ENCODE peak calls at places on chromosomes 16 and 17, in eight cellular contexts. Z, X, P, J, T, L, M and V are unnamed samples.
A peak's percentile ranks its signal among the peaks of the same experiment; 100 is the strongest.

GRCh38 chr16:70642633-70643032 is 3.7 kb upstream of the IL34 start:
- DNase-seq in X (no peak), L (no peak), J (no peak), P (no peak), T (no peak), Z (no peak), M (no peak), V (no peak)

GRCh38 chr17:57323391-57323790 is 67.1 kb downstream of the MSI2 start:
- DNase-seq in T (no peak), J (no peak), P (no peak), L (no peak), Z (no peak), X (no peak), M (no peak), V (no peak)

GRCh38 chr17:975321-975982 is 4.1 kb downstream of the NXN start:
- DNase-seq in X (no peak), P (no peak), T (no peak), M (peak; percentile 79), J (no peak), L (no peak), Z (no peak), V (no peak)

GRCh38 chr16:4957720-4958509 is at the start of gene SEC14L5:
- DNase-seq in T (peak; percentile 97), X (peak; percentile 83), P (peak; percentile 91), L (peak; percentile 98), Z (peak; percentile 98), M (peak; percentile 96), J (peak; percentile 100), V (peak; percentile 100)

GRCh38 chr17:19712436-19713004 is 3.9 kb downstream of the SLC47A2 start:
- DNase-seq in T (no peak), P (no peak), Z (no peak), X (no peak), J (no peak), M (no peak), L (no peak), V (peak; percentile 5)

GRCh38 chr16:85616608-85617311 is 3.6 kb downstream of the GSE1 start:
- DNase-seq in J (peak; percentile 51), T (no peak), Z (no peak), P (peak; percentile 22), M (no peak), L (peak; percentile 80), X (no peak), V (peak; percentile 42)

GRCh38 chr17:53012364-53012763 is 810.4 kb upstream of the KIF2B start:
- DNase-seq in P (no peak), T (no peak), X (no peak), J (no peak), M (no peak), L (no peak), Z (no peak), V (no peak)

GRCh38 chr16:66220766-66221165 is 145.7 kb upstream of the CDH5 start:
- DNase-seq in X (no peak), M (no peak), Z (no peak), J (no peak), P (no peak), T (no peak), L (no peak), V (no peak)

GRCh38 chr17:63446981-63447687 is 1.0 kb upstream of the CYB561 start:
- DNase-seq in P (peak; percentile 31), J (peak; percentile 59), M (no peak), T (no peak), Z (peak; percentile 81), L (no peak), X (no peak), V (peak; percentile 58)

GRCh38 chr16:31713071-31713944 is 160.3 kb upstream of the ZNF267 start:
- DNase-seq in M (peak; percentile 90), T (peak; percentile 91), Z (peak; percentile 94), X (peak; percentile 74), J (peak; percentile 96), P (peak; percentile 92), L (peak; percentile 95), V (peak; percentile 95)

GRCh38 chr17:8818047-8818446 is 18.9 kb upstream of the MFSD6L start:
- DNase-seq in M (no peak), P (no peak), X (no peak), L (no peak), T (no peak), Z (no peak), J (no peak), V (no peak)

GRCh38 chr16:88616320-88616719 is 22.1 kb upstream of the IL17C start:
- DNase-seq in J (peak; percentile 97), Z (no peak), L (peak; percentile 93), X (no peak), M (no peak), P (no peak), T (no peak), V (peak; percentile 95)

GRCh38 chr16:1089822-1090619 is 6.0 kb downstream of the C1QTNF8 start:
- DNase-seq in L (no peak), Z (no peak), P (no peak), M (no peak), X (no peak), J (peak; percentile 96), T (no peak), V (peak; percentile 95)

GRCh38 chr17:76567634-76568432 is 17.8 kb downstream of the ST6GALNAC2 start:
- DNase-seq in M (no peak), T (no peak), X (no peak), P (no peak), L (peak; percentile 80), J (no peak), Z (no peak), V (no peak)

GRCh38 chr16:74659041-74659440 is 7.6 kb downstream of the RFWD3 start:
- DNase-seq in L (no peak), M (no peak), Z (no peak), P (no peak), X (no peak), J (no peak), T (no peak), V (no peak)
- H3K4me3 ChIP-seq in L (no peak overlapping the region), M (no peak overlapping the region), Z (no peak overlapping the region), P (no peak overlapping the region), X (no peak overlapping the region), J (no peak overlapping the region), T (no peak overlapping the region), V (no peak overlapping the region)

GRCh38 chr17:75287221-75287620 is 2.0 kb downstream of the SLC25A19 start:
- DNase-seq in J (no peak), P (no peak), Z (no peak), M (no peak), T (no peak), L (no peak), X (no peak), V (no peak)
- H3K4me3 ChIP-seq in J (no peak overlapping the region), P (no peak overlapping the region), Z (no peak overlapping the region), M (no peak overlapping the region), T (no peak overlapping the region), L (no peak overlapping the region), X (no peak overlapping the region), V (no peak overlapping the region)

GRCh38 chr16:30077656-30078055 is 1.9 kb downstream of the PPP4C start:
- DNase-seq in M (peak; percentile 51), L (no peak), Z (no peak), P (no peak), J (no peak), T (peak; percentile 73), X (no peak), V (no peak)
- H3K4me3 ChIP-seq in M (no peak overlapping the region), L (no peak overlapping the region), Z (no peak overlapping the region), P (no peak overlapping the region), J (no peak overlapping the region), T (peak overlapping the region; percentile 17), X (no peak overlapping the region), V (no peak overlapping the region)

DNA sequence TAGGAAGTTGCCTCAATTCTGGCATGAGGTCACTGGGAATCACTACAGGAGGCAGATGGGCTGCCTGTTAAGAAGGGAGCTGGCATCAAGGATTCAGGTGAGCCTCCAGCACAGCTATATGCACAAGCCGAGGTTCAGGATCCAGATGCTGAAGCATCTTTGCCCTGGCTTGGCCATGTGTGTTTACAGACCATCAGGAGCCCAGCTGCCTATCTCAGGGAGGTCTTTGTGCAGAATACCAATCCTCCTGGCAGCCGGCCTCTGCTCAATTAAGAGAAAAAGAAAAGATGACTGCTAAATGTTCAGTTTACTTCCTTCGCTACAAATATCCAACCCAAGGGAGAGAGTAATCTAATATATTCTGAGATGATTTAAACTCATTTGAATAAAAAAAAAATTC is 119.3 kb downstream of the USP31 start:
- DNase-seq in X (no peak), L (no peak), T (no peak), M (no peak), P (no peak), J (no peak), Z (no peak), V (no peak)
- H3K4me3 ChIP-seq in X (no peak overlapping the region), L (no peak overlapping the region), T (no peak overlapping the region), M (no peak overlapping the region), P (no peak overlapping the region), J (no peak overlapping the region), Z (no peak overlapping the region), V (no peak overlapping the region)

GRCh38 chr17:39094607-39095308 is 56.7 kb downstream of the PLXDC1 start:
- DNase-seq in X (no peak), Z (no peak), T (no peak), M (no peak), L (no peak), J (peak; percentile 47), P (peak; percentile 57), V (no peak)
- H3K4me3 ChIP-seq in X (no peak overlapping the region), Z (no peak overlapping the region), T (no peak overlapping the region), M (no peak overlapping the region), L (no peak overlapping the region), J (no peak overlapping the region), P (peak overlapping the region; percentile 27), V (no peak overlapping the region)

GRCh38 chr16:58024673-58025350 is 742 bp upstream of the MMP15 start:
- DNase-seq in L (peak; percentile 90), T (no peak), P (peak; percentile 13), J (peak; percentile 98), X (no peak), Z (no peak), M (no peak), V (peak; percentile 94)

GRCh38 chr16:58022601-58023371 is 2.8 kb upstream of the MMP15 start:
- DNase-seq in X (peak; percentile 48), Z (peak; percentile 68), T (peak; percentile 68), J (peak; percentile 37), M (peak; percentile 76), L (peak; percentile 92), P (no peak), V (peak; percentile 77)

GRCh38 chr16:58026139-58026704 is 668 bp downstream of the MMP15 start:
- DNase-seq in L (peak; percentile 82), J (peak; percentile 48), X (no peak), Z (peak; percentile 43), T (peak; percentile 17), M (peak; percentile 28), P (no peak), V (peak; percentile 55)

GRCh38 chr16:58025351-58026138 is at the start of gene MMP15:
- DNase-seq in L (peak; percentile 96), Z (peak; percentile 54), J (peak; percentile 93), X (no peak), M (peak; percentile 46), P (peak; percentile 61), T (peak; percentile 50), V (peak; percentile 95)

DNA sequence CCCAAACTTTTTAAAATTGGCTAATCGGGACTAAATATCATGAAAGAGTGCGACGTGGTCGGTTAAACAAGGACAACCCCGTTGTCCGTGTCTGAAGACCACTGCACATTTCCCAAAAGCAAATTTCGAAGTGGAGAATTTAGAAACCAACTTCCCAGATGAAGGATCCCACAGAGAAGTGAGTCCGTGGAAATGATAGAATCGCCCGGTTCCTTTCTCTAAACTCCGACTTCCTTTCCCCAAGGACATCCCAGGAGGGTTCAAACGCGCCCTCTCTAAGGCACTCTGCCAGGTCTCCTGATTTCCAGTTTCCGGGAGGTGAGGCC is 1.2 kb upstream of the MMP15 start:
- DNase-seq in P (no peak), M (no peak), T (no peak), J (no peak), Z (no peak), L (no peak), X (no peak), V (no peak)
- H3K4me3 ChIP-seq in P (peak overlapping the region; percentile 60), M (no peak overlapping the region), T (no peak overlapping the region), J (no peak overlapping the region), Z (no peak overlapping the region), L (peak overlapping the region; percentile 77), X (no peak overlapping the region), V (peak overlapping the region; percentile 96)